ENCODE peak calls at places on chromosomes 1 and 21, in eight cellular contexts. V is NB4; W is stimulated activated CD8-positive, alpha-beta memory T cell treated with anti-CD3 and anti-CD28 coated beads, Interleukin-7, amount 100 ng/mL, for 1 hour; A is CD4-positive, alpha-beta T cell; Q is fibroblast of mammary gland; S is OCI-M1; N is Peyer's patch; Z is epithelial cell of esophagus. D is an unnamed sample.

GRCh38 chr1:172717722-172718455 is 59.0 kb downstream of the FASLG start:
- DNase-seq in V (no peak), W (no peak), A (no peak), Q (peak), S (peak), N (no peak), Z (peak), D (no peak)

GRCh38 chr21:16775056-16775455 is 737.8 kb upstream of the CXADR start:
- DNase-seq in V (no peak), W (no peak), A (no peak), Q (no peak), S (no peak), N (no peak), Z (no peak), D (no peak)

GRCh38 chr1:51897699-51898031 is 19.1 kb upstream of the NRDC start:
- DNase-seq in V (no peak), W (no peak), A (no peak), Q (peak), S (no peak), N (no peak), Z (peak), D (peak)

GRCh38 chr1:183580281-183580682 is 10.0 kb downstream of the NCF2 start:
- DNase-seq in V (peak), W (no peak), A (no peak), Q (peak), S (peak), N (no peak), Z (peak), D (peak)

GRCh38 chr1:27358928-27359313 is 7.8 kb downstream of the MAP3K6 start:
- DNase-seq in V (no peak), W (no peak), A (no peak), Q (no peak), S (no peak), N (no peak), Z (no peak), D (no peak)

GRCh38 chr1:106360252-106360651 is 696.2 kb upstream of the PRMT6 start:
- DNase-seq in V (no peak), W (no peak), A (no peak), Q (no peak), S (peak), N (no peak), Z (peak), D (no peak)

GRCh38 chr1:177650947-177651346 is 318.9 kb downstream of the SEC16B start:
- DNase-seq in V (no peak), W (no peak), A (no peak), Q (no peak), S (no peak), N (no peak), Z (no peak), D (no peak)

GRCh38 chr1:27668808-27669723 is 2.9 kb downstream of the IFI6 start:
- DNase-seq in V (peak), W (peak), A (peak), Q (peak), S (peak), N (peak), Z (peak), D (peak)

GRCh38 chr1:68112835-68113243 is 62.4 kb upstream of the DIRAS3 start:
- DNase-seq in V (no peak), W (no peak), A (no peak), Q (peak), S (no peak), N (no peak), Z (peak), D (peak)

GRCh38 chr1:55215194-55216021 is at the start of gene USP24:
- DNase-seq in V (peak), W (peak), A (peak), Q (peak), S (peak), N (peak), Z (peak), D (peak)

GRCh38 chr21:32975811-32976507 is 49.8 kb upstream of the OLIG2 start:
- DNase-seq in V (no peak), W (no peak), A (no peak), Q (no peak), S (no peak), N (no peak), Z (no peak), D (no peak)

GRCh38 chr21:45263534-45263933 is 24.2 kb downstream of the POFUT2 start:
- DNase-seq in V (no peak), W (no peak), A (no peak), Q (no peak), S (no peak), N (no peak), Z (no peak), D (no peak)

GRCh38 chr1:205810448-205811157 is 2.4 kb downstream of the SLC41A1 start:
- DNase-seq in V (peak), W (no peak), A (no peak), Q (no peak), S (no peak), N (no peak), Z (no peak), D (no peak)

GRCh38 chr21:46457801-46458314 is 833 bp upstream of the DIP2A start:
- DNase-seq in V (peak), W (no peak), A (no peak), Q (peak), S (peak), N (no peak), Z (peak), D (peak)

GRCh38 chr21:43198376-43198775 is 29.6 kb downstream of the CRYAA start:
- DNase-seq in V (no peak), W (no peak), A (no peak), Q (no peak), S (no peak), N (no peak), Z (peak), D (no peak)

GRCh38 chr1:209884249-209884648 is 53.8 kb upstream of the SYT14 start:
- DNase-seq in V (no peak), W (no peak), A (no peak), Q (peak), S (no peak), N (no peak), Z (peak), D (peak)

GRCh38 chr21:40671721-40672120 is 175.2 kb downstream of the DSCAM start:
- DNase-seq in V (no peak), W (no peak), A (no peak), Q (no peak), S (no peak), N (no peak), Z (peak), D (no peak)

GRCh38 chr21:18832950-18833349 is 429.4 kb upstream of the TMPRSS15 start:
- DNase-seq in V (no peak), W (no peak), A (no peak), Q (no peak), S (peak), N (no peak), Z (peak), D (no peak)

GRCh38 chr21:45432575-45433255 is 27.8 kb downstream of the COL18A1 start:
- DNase-seq in V (no peak), W (no peak), A (no peak), Q (peak), S (no peak), N (no peak), Z (no peak), D (peak)

GRCh38 chr1:38570576-38570975 is 289.0 kb downstream of the RRAGC start:
- DNase-seq in V (no peak), W (no peak), A (no peak), Q (no peak), S (no peak), N (no peak), Z (no peak), D (no peak)

GRCh38 chr1:105337427-105337826 is 1587.7 kb downstream of the AMY1C start:
- DNase-seq in V (no peak), W (no peak), A (no peak), Q (no peak), S (no peak), N (no peak), Z (no peak), D (no peak)

GRCh38 chr1:61953076-61953789 is 211.0 kb downstream of the PATJ start:
- DNase-seq in V (no peak), W (no peak), A (no peak), Q (no peak), S (no peak), N (no peak), Z (no peak), D (no peak)

GRCh38 chr1:86154581-86155060 is 2.0 kb downstream of the COL24A1 start:
- DNase-seq in V (peak), W (no peak), A (no peak), Q (peak), S (no peak), N (peak), Z (peak), D (no peak)

GRCh38 chr1:150974580-150975478 is at the start of gene CERS2:
- DNase-seq in V (peak), W (peak), A (peak), Q (peak), S (peak), N (peak), Z (peak), D (peak)

GRCh38 chr1:150613061-150613920 is 16.1 kb downstream of the ENSA start:
- DNase-seq in V (peak), W (no peak), A (no peak), Q (peak), S (peak), N (no peak), Z (peak), D (peak)

GRCh38 chr1:92442351-92442750 is 44.4 kb downstream of the GFI1 start:
- DNase-seq in V (no peak), W (no peak), A (no peak), Q (no peak), S (no peak), N (no peak), Z (no peak), D (no peak)

GRCh38 chr1:50371749-50372148 is 51.5 kb downstream of the DMRTA2 start:
- DNase-seq in V (no peak), W (no peak), A (no peak), Q (no peak), S (no peak), N (no peak), Z (peak), D (no peak)

GRCh38 chr1:41383094-41383852 is 22.0 kb downstream of the FOXO6 start:
- DNase-seq in V (peak), W (no peak), A (no peak), Q (peak), S (no peak), N (no peak), Z (peak), D (no peak)

D was measured in HCEC 1CT.